ENCODE peak calls at places on chromosomes 11 and 22, in seven cellular contexts. One of them, this sample, is unnamed.

GRCh38 chr11:116579857-116580727 is 192.7 kb downstream of the BUD13 start:
- DNase-seq in activated CD4-positive, CD25-positive, alpha-beta regulatory T cell: no peak
- DNase-seq in NCI-H774: no peak
- DNase-seq in hepatocyte: peak
- DNase-seq in SK-N-SH: no peak
- DNase-seq in WTC11: peak
- DNase-seq in head of caudate nucleus: no peak
- DNase-seq in this sample: no peak

GRCh38 chr11:18408558-18409242 is 3.4 kb upstream of the LDHC start:
- DNase-seq in activated CD4-positive, CD25-positive, alpha-beta regulatory T cell: no peak
- DNase-seq in hepatocyte: no peak
- DNase-seq in WTC11: no peak
- DNase-seq in SK-N-SH: no peak
- DNase-seq in NCI-H774: no peak
- DNase-seq in head of caudate nucleus: no peak
- DNase-seq in this sample: no peak

GRCh38 chr11:72834905-72835304 is 20.7 kb downstream of the ATG16L2 start:
- DNase-seq in WTC11: no peak
- DNase-seq in head of caudate nucleus: no peak
- DNase-seq in hepatocyte: no peak
- DNase-seq in activated CD4-positive, CD25-positive, alpha-beta regulatory T cell: no peak
- DNase-seq in SK-N-SH: no peak
- DNase-seq in NCI-H774: no peak
- DNase-seq in this sample: no peak

GRCh38 chr22:38697055-38697980 is 3.4 kb downstream of the JOSD1 start:
- DNase-seq in SK-N-SH: no peak
- DNase-seq in WTC11: no peak
- DNase-seq in NCI-H774: no peak
- DNase-seq in head of caudate nucleus: no peak
- DNase-seq in activated CD4-positive, CD25-positive, alpha-beta regulatory T cell: no peak
- DNase-seq in hepatocyte: peak
- DNase-seq in this sample: no peak

GRCh38 chr11:121368504-121368903 is 75.9 kb downstream of the SC5D start:
- DNase-seq in WTC11: no peak
- DNase-seq in head of caudate nucleus: no peak
- DNase-seq in SK-N-SH: no peak
- DNase-seq in activated CD4-positive, CD25-positive, alpha-beta regulatory T cell: no peak
- DNase-seq in NCI-H774: no peak
- DNase-seq in hepatocyte: no peak
- DNase-seq in this sample: no peak

GRCh38 chr11:32905028-32905667 is 12.5 kb downstream of the QSER1 start:
- DNase-seq in NCI-H774: no peak
- DNase-seq in hepatocyte: no peak
- DNase-seq in WTC11: no peak
- DNase-seq in activated CD4-positive, CD25-positive, alpha-beta regulatory T cell: no peak
- DNase-seq in SK-N-SH: no peak
- DNase-seq in head of caudate nucleus: no peak
- DNase-seq in this sample: no peak

GRCh38 chr22:26448941-26449340 is 19.9 kb downstream of the ASPHD2 start:
- DNase-seq in NCI-H774: no peak
- DNase-seq in WTC11: no peak
- DNase-seq in head of caudate nucleus: no peak
- DNase-seq in SK-N-SH: no peak
- DNase-seq in hepatocyte: no peak
- DNase-seq in activated CD4-positive, CD25-positive, alpha-beta regulatory T cell: no peak
- DNase-seq in this sample: no peak

GRCh38 chr22:27597703-27598444 is 203.7 kb downstream of the MN1 start:
- DNase-seq in SK-N-SH: no peak
- DNase-seq in WTC11: no peak
- DNase-seq in activated CD4-positive, CD25-positive, alpha-beta regulatory T cell: no peak
- DNase-seq in hepatocyte: no peak
- DNase-seq in head of caudate nucleus: no peak
- DNase-seq in NCI-H774: no peak
- DNase-seq in this sample: no peak

GRCh38 chr22:40030026-40030756 is 35.4 kb downstream of the FAM83F start:
- DNase-seq in activated CD4-positive, CD25-positive, alpha-beta regulatory T cell: no peak
- DNase-seq in NCI-H774: no peak
- DNase-seq in head of caudate nucleus: no peak
- DNase-seq in SK-N-SH: no peak
- DNase-seq in hepatocyte: no peak
- DNase-seq in WTC11: no peak
- DNase-seq in this sample: no peak

GRCh38 chr11:131033151-131033651 is 116.9 kb upstream of the SNX19 start:
- DNase-seq in NCI-H774: no peak
- DNase-seq in SK-N-SH: no peak
- DNase-seq in head of caudate nucleus: no peak
- DNase-seq in hepatocyte: peak
- DNase-seq in activated CD4-positive, CD25-positive, alpha-beta regulatory T cell: no peak
- DNase-seq in WTC11: peak
- DNase-seq in this sample: peak

GRCh38 chr22:32723632-32724031 is 77.9 kb upstream of the TIMP3 start:
- DNase-seq in NCI-H774: no peak
- DNase-seq in SK-N-SH: no peak
- DNase-seq in head of caudate nucleus: peak
- DNase-seq in activated CD4-positive, CD25-positive, alpha-beta regulatory T cell: peak
- DNase-seq in WTC11: no peak
- DNase-seq in hepatocyte: peak
- DNase-seq in this sample: no peak

GRCh38 chr11:60991457-60991856 is 20.0 kb downstream of the CD6 start:
- DNase-seq in hepatocyte: no peak
- DNase-seq in NCI-H774: no peak
- DNase-seq in activated CD4-positive, CD25-positive, alpha-beta regulatory T cell: no peak
- DNase-seq in WTC11: no peak
- DNase-seq in head of caudate nucleus: no peak
- DNase-seq in SK-N-SH: no peak
- DNase-seq in this sample: no peak

GRCh38 chr11:14542384-14542783 is 22.2 kb upstream of the PSMA1 start:
- DNase-seq in NCI-H774: peak
- DNase-seq in hepatocyte: no peak
- DNase-seq in SK-N-SH: no peak
- DNase-seq in head of caudate nucleus: no peak
- DNase-seq in activated CD4-positive, CD25-positive, alpha-beta regulatory T cell: no peak
- DNase-seq in WTC11: no peak
- DNase-seq in this sample: no peak

GRCh38 chr11:113016905-113017304 is 55.7 kb downstream of the NCAM1 start:
- DNase-seq in hepatocyte: no peak
- DNase-seq in activated CD4-positive, CD25-positive, alpha-beta regulatory T cell: no peak
- DNase-seq in SK-N-SH: no peak
- DNase-seq in NCI-H774: no peak
- DNase-seq in head of caudate nucleus: no peak
- DNase-seq in WTC11: no peak
- DNase-seq in this sample: no peak

GRCh38 chr22:37345863-37346514 is 63.7 kb downstream of the CYTH4 start:
- DNase-seq in WTC11: no peak
- DNase-seq in SK-N-SH: peak
- DNase-seq in hepatocyte: peak
- DNase-seq in activated CD4-positive, CD25-positive, alpha-beta regulatory T cell: no peak
- DNase-seq in head of caudate nucleus: no peak
- DNase-seq in NCI-H774: no peak
- DNase-seq in this sample: no peak

GRCh38 chr22:25068701-25069100 is 116.2 kb downstream of the KIAA1671 start:
- DNase-seq in hepatocyte: no peak
- DNase-seq in SK-N-SH: peak
- DNase-seq in activated CD4-positive, CD25-positive, alpha-beta regulatory T cell: no peak
- DNase-seq in WTC11: no peak
- DNase-seq in head of caudate nucleus: no peak
- DNase-seq in NCI-H774: no peak
- DNase-seq in this sample: no peak

GRCh38 chr11:62124186-62125113 is 639 bp downstream of the INCENP start:
- DNase-seq in hepatocyte: peak
- DNase-seq in activated CD4-positive, CD25-positive, alpha-beta regulatory T cell: no peak
- DNase-seq in NCI-H774: peak
- DNase-seq in WTC11: no peak
- DNase-seq in head of caudate nucleus: peak
- DNase-seq in SK-N-SH: peak
- DNase-seq in this sample: no peak

GRCh38 chr11:78773077-78773476 is 198.4 kb upstream of the NARS2 start:
- DNase-seq in WTC11: no peak
- DNase-seq in SK-N-SH: no peak
- DNase-seq in hepatocyte: no peak
- DNase-seq in activated CD4-positive, CD25-positive, alpha-beta regulatory T cell: no peak
- DNase-seq in NCI-H774: no peak
- DNase-seq in head of caudate nucleus: no peak
- DNase-seq in this sample: no peak

GRCh38 chr11:76436020-76436419 is 8.8 kb upstream of the EMSY start:
- DNase-seq in NCI-H774: no peak
- DNase-seq in activated CD4-positive, CD25-positive, alpha-beta regulatory T cell: no peak
- DNase-seq in WTC11: no peak
- DNase-seq in hepatocyte: no peak
- DNase-seq in head of caudate nucleus: no peak
- DNase-seq in SK-N-SH: no peak
- DNase-seq in this sample: no peak